ENCODE peak calls at places on chromosomes 3 and 15, in six cellular contexts. U is body of pancreas; K is GM06990; T is CD4-positive, CD25-positive, alpha-beta regulatory T cell; N is esophagus muscularis mucosa; M is OCI-LY7. P is an unnamed sample.

GRCh38 chr3:62277470-62277869 is 95.9 kb downstream of the FEZF2 start:
- DNase-seq in U (no peak), K (no peak), T (no peak), N (no peak), M (no peak), P (no peak)

GRCh38 chr3:122377975-122378374 is 5.1 kb downstream of the MIX23 start:
- DNase-seq in U (no peak), K (no peak), T (no peak), N (no peak), M (no peak), P (no peak)

GRCh38 chr15:63530762-63531299 is 26.4 kb downstream of the USP3 start:
- DNase-seq in U (no peak), K (peak; percentile 24), T (no peak), N (no peak), M (no peak), P (no peak)

GRCh38 chr3:71702131-71703024 is 22.8 kb downstream of the EIF4E3 start:
- DNase-seq in U (no peak), K (no peak), T (peak; percentile 49), N (no peak), M (no peak), P (no peak)

GRCh38 chr3:123883656-123884257 is 375 bp downstream of the MYLK start:
- DNase-seq in U (no peak), K (no peak), T (no peak), N (peak; percentile 85), M (no peak), P (no peak)

GRCh38 chr15:77547801-77548607 is 84.7 kb downstream of the LINGO1 start:
- DNase-seq in U (no peak), K (no peak), T (no peak), N (no peak), M (peak; percentile 44), P (peak; percentile 38)

GRCh38 chr3:153209596-153209995 is 47.6 kb downstream of the RAP2B start:
- DNase-seq in U (peak; percentile 27), K (no peak), T (no peak), N (no peak), M (no peak), P (peak; percentile 94)

GRCh38 chr3:106963446-106963845 is 413.8 kb upstream of the CCDC54 start:
- DNase-seq in U (no peak), K (no peak), T (no peak), N (no peak), M (no peak), P (no peak)

GRCh38 chr15:73918784-73919183 is 7.5 kb upstream of the LOXL1 start:
- DNase-seq in U (no peak), K (no peak), T (no peak), N (no peak), M (no peak), P (no peak)

GRCh38 chr3:156577731-156578130 is 22.8 kb upstream of the SSR3 start:
- DNase-seq in U (no peak), K (no peak), T (no peak), N (no peak), M (no peak), P (no peak)

GRCh38 chr15:81268340-81268739 is 55.6 kb downstream of the STARD5 start:
- DNase-seq in U (no peak), K (no peak), T (no peak), N (peak; percentile 70), M (no peak), P (no peak)

GRCh38 chr3:148816971-148817519 is 10.6 kb upstream of the CPB1 start:
- DNase-seq in U (no peak), K (no peak), T (no peak), N (no peak), M (no peak), P (no peak)

GRCh38 chr3:129836381-129837056 is 57.0 kb downstream of the TMCC1 start:
- DNase-seq in U (no peak), K (no peak), T (no peak), N (no peak), M (no peak), P (no peak)

GRCh38 chr15:84099181-84099580 is 136.4 kb upstream of the GOLGA6L4 start:
- DNase-seq in U (peak; percentile 31), K (peak; percentile 19), T (no peak), N (no peak), M (peak; percentile 41), P (peak; percentile 71)

GRCh38 chr3:187623285-187623814 is 46.8 kb downstream of the SST start:
- DNase-seq in U (no peak), K (no peak), T (no peak), N (no peak), M (no peak), P (no peak)

GRCh38 chr3:71305246-71306206 is 278.0 kb downstream of the FOXP1 start:
- DNase-seq in U (peak; percentile 20), K (no peak), T (peak; percentile 29), N (no peak), M (no peak), P (no peak)

GRCh38 chr3:16113704-16114103 is 60.8 kb upstream of the GALNT15 start:
- DNase-seq in U (no peak), K (no peak), T (no peak), N (no peak), M (no peak), P (no peak)

GRCh38 chr3:57112206-57112605 is 51.7 kb downstream of the SPATA12 start:
- DNase-seq in U (no peak), K (no peak), T (no peak), N (no peak), M (peak; percentile 28), P (peak; percentile 28)

GRCh38 chr3:58358092-58358491 is 25.4 kb downstream of the PXK start:
- DNase-seq in U (no peak), K (no peak), T (no peak), N (no peak), M (no peak), P (no peak)

GRCh38 chr3:120022729-120023128 is 71.5 kb downstream of the GSK3B start:
- DNase-seq in U (no peak), K (no peak), T (no peak), N (no peak), M (no peak), P (no peak)

GRCh38 chr3:111616417-111617105 is 21.4 kb upstream of the ZBED2 start:
- DNase-seq in U (no peak), K (peak; percentile 56), T (peak; percentile 64), N (no peak), M (peak; percentile 2), P (peak; percentile 4)

GRCh38 chr3:145170101-145170500 is 990.9 kb downstream of the PLOD2 start:
- DNase-seq in U (no peak), K (no peak), T (no peak), N (no peak), M (no peak), P (no peak)

GRCh38 chr3:64008952-64009351 is 14.3 kb downstream of the PSMD6 start:
- DNase-seq in U (no peak), K (no peak), T (no peak), N (no peak), M (no peak), P (no peak)

GRCh38 chr3:190566043-190566933 is 52.4 kb downstream of the IL1RAP start:
- DNase-seq in U (peak; percentile 92), K (no peak), T (no peak), N (peak; percentile 93), M (no peak), P (peak; percentile 99)

GRCh38 chr15:74994685-74995084 is 678 bp upstream of the SCAMP5 start:
- DNase-seq in U (no peak), K (no peak), T (no peak), N (no peak), M (no peak), P (no peak)

GRCh38 chr15:74994236-74994635 is 1.1 kb upstream of the SCAMP5 start:
- DNase-seq in U (no peak), K (no peak), T (no peak), N (no peak), M (no peak), P (no peak)

GRCh38 chr15:74992619-74993018 is 2.7 kb upstream of the SCAMP5 start:
- DNase-seq in U (no peak), K (no peak), T (no peak), N (no peak), M (no peak), P (no peak)

GRCh38 chr15:74988007-74988800 is 7.2 kb upstream of the SCAMP5 start:
- DNase-seq in U (peak; percentile 66), K (no peak), T (peak; percentile 11), N (no peak), M (peak; percentile 66), P (peak; percentile 75)

DNA sequence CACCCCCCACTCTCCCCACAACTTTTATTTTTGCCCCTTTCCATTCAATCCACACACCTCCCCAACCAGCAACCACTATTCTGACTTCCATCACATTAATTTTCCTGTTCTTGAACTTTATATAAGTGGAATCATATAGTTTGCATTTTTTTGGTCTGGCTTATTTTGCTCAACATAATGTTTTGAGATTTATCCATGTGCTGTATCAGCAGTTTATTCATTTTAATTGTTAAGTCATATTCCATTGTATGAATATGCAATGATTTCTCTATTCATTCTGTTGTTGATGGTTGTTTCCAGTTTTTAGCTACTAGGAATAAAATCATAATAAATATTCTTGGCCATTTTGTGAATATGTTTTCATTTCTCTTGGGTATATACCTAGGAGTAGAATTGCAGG is 5.8 kb upstream of the SCAMP5 start:
- DNase-seq in U (no peak), K (no peak), T (no peak), N (no peak), M (no peak), P (no peak)
- H3K4me3 ChIP-seq in U (no peak overlapping the region), K (no peak overlapping the region), T (no peak overlapping the region), N (no peak overlapping the region), M (no peak overlapping the region), P (no peak overlapping the region)

GRCh38 chr15:66484539-66485112 is 12.9 kb downstream of the SNAPC5 start:
- DNase-seq in U (no peak), K (no peak), T (no peak), N (no peak), M (no peak), P (no peak)
- H3K4me3 ChIP-seq in U (no peak overlapping the region), K (no peak overlapping the region), T (no peak overlapping the region), N (no peak overlapping the region), M (no peak overlapping the region), P (no peak overlapping the region)

DNA sequence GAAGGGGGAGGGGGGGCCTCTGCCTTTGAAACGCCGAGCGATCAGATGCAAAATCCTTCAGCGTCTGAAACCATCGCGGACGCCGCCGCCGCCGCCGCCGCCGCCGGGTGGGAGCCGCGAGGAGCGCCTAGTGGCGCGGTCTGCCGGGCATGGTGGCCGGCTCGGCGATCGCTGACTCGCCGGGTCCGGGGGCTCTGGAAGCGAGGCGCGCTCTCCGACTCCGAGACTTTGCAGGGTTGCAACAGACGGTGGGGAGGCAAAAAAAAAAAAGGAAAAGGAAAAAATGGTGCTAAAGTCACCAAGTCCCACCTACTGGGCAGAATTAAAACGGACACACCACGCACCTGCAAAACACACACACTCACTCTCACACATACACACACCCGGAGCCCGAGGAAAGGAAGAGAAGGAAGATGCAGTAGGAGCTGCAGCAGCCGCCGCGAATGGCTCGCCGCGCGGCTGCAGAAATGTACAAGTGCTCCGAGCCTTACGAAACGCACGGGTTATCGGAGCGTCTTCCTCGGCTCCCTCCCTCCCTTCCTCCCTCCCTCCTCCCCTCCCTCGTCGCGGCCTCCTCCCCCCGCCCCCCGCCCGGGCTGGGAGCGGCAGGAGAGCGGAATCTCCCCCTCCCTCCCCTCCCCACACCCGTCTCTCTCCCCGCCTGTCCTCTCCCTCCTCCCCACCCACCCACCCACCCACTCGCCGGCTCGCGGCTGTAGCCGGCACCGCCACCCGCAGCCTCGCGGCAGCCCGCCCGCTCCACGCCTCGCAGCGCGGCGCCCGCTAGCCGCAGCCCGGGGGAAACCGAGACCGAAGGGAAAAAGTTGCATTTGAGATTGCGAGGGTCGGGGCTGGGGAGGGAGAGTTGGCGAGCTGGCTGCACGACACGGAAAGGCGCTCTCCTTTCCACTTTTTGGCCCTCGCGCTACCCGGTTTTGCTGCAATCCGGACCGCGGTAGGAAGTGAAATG is at the start of gene NTRK3:
- DNase-seq in U (no peak), K (no peak), T (no peak), N (no peak), M (peak; percentile 42), P (no peak)
- H3K4me3 ChIP-seq in U (no peak within 1 kb of the TSS), K (peak within 1 kb of the TSS; percentile 10), T (peak within 1 kb of the TSS; percentile 26), N (peak within 1 kb of the TSS; percentile 52), M (peak within 1 kb of the TSS; percentile 71), P (no peak within 1 kb of the TSS)

GRCh38 chr3:50271314-50272072 is 2.5 kb downstream of the SEMA3B start:
- DNase-seq in U (no peak), K (no peak), T (no peak), N (no peak), M (no peak), P (no peak)
- H3K4me3 ChIP-seq in U (no peak overlapping the region), K (no peak overlapping the region), T (no peak overlapping the region), N (no peak overlapping the region), M (no peak overlapping the region), P (no peak overlapping the region)